ENCODE peak calls at places on chromosomes 16 and 17, in five cellular contexts. U is H1, Y is K562, B is GM12878, V is HepG2. A is an unnamed sample.

GRCh38 chr16:25134306-25134705 is 22.8 kb downstream of the LCMT1 start:
- DNase-seq in U (no peak), Y (no peak), B (no peak), V (no peak), A (no peak)

GRCh38 chr16:89300311-89300975 is 82.9 kb downstream of the ZNF778 start:
- DNase-seq in U (no peak), Y (no peak), B (no peak), V (no peak), A (no peak)

GRCh38 chr17:69445132-69445531 is 30.6 kb downstream of the MAP2K6 start:
- DNase-seq in U (no peak), Y (no peak), B (no peak), V (no peak), A (no peak)

GRCh38 chr17:7786866-7787265 is 47.2 kb upstream of the KDM6B start:
- DNase-seq in U (no peak), Y (no peak), B (no peak), V (no peak), A (no peak)

GRCh38 chr16:57756424-57757325 is 21.1 kb downstream of the KATNB1 start:
- DNase-seq in U (peak; percentile 41), Y (no peak), B (no peak), V (no peak), A (no peak)

GRCh38 chr16:77171750-77172635 is 19.0 kb upstream of the MON1B start:
- DNase-seq in U (no peak), Y (peak; percentile 59), B (no peak), V (peak; percentile 66), A (peak; percentile 49)

GRCh38 chr16:28279006-28279405 is 13.3 kb upstream of the SBK1 start:
- DNase-seq in U (no peak), Y (no peak), B (no peak), V (no peak), A (no peak)

GRCh38 chr16:66084306-66084705 is 282.2 kb upstream of the CDH5 start:
- DNase-seq in U (no peak), Y (no peak), B (no peak), V (no peak), A (no peak)

GRCh38 chr17:77258638-77259037 is 117.9 kb downstream of the SEC14L1 start:
- DNase-seq in U (no peak), Y (no peak), B (no peak), V (no peak), A (no peak)

GRCh38 chr16:28596840-28597691 is at the start of gene SULT1A2:
- DNase-seq in U (no peak), Y (peak; percentile 70), B (no peak), V (peak; percentile 83), A (peak; percentile 26)

GRCh38 chr17:77363821-77364361 is 223.1 kb downstream of the SEC14L1 start:
- DNase-seq in U (no peak), Y (peak; percentile 71), B (no peak), V (peak; percentile 71), A (no peak)

GRCh38 chr17:37476431-37477130 is 13.1 kb upstream of the DUSP14 start:
- DNase-seq in U (no peak), Y (no peak), B (no peak), V (peak; percentile 23), A (no peak)

GRCh38 chr17:80270836-80271235 is 10.2 kb downstream of the RNF213 start:
- DNase-seq in U (peak; percentile 90), Y (peak; percentile 85), B (no peak), V (peak; percentile 62), A (no peak)

DNA sequence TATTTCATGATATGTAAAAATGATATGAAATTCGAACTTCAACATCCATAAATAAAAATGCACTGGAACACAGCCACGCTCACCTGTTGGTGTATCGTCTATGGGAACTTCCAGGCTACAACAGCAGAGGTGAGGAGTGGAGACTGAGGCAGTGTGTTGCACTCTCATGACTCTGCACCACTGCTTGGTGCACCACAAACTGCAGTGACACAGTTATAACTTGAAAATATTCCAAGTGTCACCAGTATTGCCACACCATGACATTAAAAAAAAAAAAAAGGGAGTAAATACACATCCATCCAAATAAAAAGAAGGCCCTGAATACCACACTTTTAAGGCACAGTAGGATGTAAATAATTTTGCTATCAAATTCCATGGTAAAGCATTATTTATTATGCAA is 34.4 kb downstream of the GNA13 start:
- DNase-seq in U (no peak), Y (no peak), B (no peak), V (no peak), A (no peak)
- H3K36me3 ChIP-seq in U (no peaks in the 10 kb centered on the region), Y (peaks cover 10% of the 10 kb centered on the region), B (peaks cover 9% of the 10 kb centered on the region), V (peaks cover 2% of the 10 kb centered on the region), A (peaks cover 7% of the 10 kb centered on the region)

DNA sequence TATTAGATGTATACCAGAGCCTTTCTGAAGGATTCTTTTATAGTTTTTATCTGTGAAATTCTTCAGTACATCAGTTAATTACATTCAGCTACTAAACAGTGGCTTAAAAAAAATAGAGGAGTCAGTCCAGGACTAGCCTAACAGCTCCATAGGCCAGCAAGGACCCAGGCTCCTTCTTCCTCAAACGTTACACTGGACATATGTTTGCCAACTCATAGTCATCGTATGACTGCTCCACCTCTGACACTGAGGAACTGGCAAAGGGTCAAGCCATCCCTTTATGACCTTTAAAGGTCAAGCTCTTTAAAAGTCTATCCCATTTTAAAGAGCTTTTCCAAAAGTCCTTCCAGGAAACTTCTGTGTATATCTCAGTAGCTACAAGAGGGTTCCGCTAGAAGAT is 36.6 kb downstream of the PHLPP2 start:
- DNase-seq in U (no peak), Y (no peak), B (no peak), V (no peak), A (no peak)
- TF ChIP-seq SP1 in U (no peak), Y (no peak), B (no peak), V (no peak), A (no peak)

DNA sequence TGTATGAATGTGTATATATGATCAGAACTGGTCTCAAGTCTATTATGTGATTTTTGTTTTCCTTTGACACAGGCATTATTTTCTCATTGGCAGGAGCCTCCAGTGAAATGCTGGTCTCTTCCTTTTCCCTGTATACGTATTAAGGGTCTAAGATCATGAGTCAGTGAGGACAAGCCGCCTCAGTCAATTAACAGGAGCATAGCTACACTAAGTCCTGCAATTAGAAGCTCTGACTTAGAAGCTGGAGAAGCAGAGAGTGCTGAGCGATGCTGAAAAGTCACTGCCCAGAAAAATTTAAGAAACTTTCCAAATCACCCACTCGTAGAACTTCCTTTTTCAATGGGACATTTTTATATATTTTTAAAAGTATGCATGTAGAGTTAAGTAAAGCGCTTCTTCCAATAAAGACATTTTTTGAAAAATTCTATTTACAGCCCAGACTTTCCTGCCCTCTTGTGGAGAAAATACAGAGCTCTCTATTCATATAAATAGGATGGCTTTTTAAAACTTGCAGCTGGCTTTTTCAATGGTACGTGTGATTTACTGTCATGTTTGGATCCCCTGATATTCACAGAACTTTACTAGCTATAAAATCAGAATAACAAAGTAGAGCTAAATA is 70.1 kb upstream of the PSMD7 start:
- DNase-seq in U (no peak), Y (no peak), B (no peak), V (no peak), A (peak; percentile 16)
- TF ChIP-seq YY1 in U (no peak), Y (no peak), B (no peak), V (no peak), A (no peak)

GRCh38 chr17:81686614-81687013 is 2.8 kb downstream of the HGS start:
- DNase-seq in U (no peak), Y (no peak), B (no peak), V (no peak), A (no peak)

GRCh38 chr17:81688616-81689015 is 4.8 kb downstream of the HGS start:
- DNase-seq in U (no peak), Y (no peak), B (no peak), V (no peak), A (no peak)

GRCh38 chr17:81690066-81690465 is 6.3 kb downstream of the HGS start:
- DNase-seq in U (no peak), Y (no peak), B (no peak), V (no peak), A (no peak)

GRCh38 chr17:81690549-81690948 is 6.7 kb downstream of the HGS start:
- DNase-seq in U (no peak), Y (no peak), B (no peak), V (no peak), A (no peak)

GRCh38 chr17:81687770-81688541 is 4.1 kb downstream of the HGS start:
- DNase-seq in U (no peak), Y (no peak), B (no peak), V (no peak), A (no peak)
- H3K36me3 ChIP-seq in U (peaks cover 45% of the 10 kb centered on the region), Y (peaks cover 81% of the 10 kb centered on the region), B (peaks cover 7% of the 10 kb centered on the region), V (peaks cover 53% of the 10 kb centered on the region), A (peaks cover 39% of the 10 kb centered on the region)

GRCh38 chr16:4477966-4478365 is 1.8 kb downstream of the HMOX2 start:
- DNase-seq in U (no peak), Y (no peak), B (no peak), V (no peak), A (peak; percentile 45)
- TF ChIP-seq SP1 in U (no peak), Y (no peak), B (no peak), V (no peak), A (no peak)

DNA sequence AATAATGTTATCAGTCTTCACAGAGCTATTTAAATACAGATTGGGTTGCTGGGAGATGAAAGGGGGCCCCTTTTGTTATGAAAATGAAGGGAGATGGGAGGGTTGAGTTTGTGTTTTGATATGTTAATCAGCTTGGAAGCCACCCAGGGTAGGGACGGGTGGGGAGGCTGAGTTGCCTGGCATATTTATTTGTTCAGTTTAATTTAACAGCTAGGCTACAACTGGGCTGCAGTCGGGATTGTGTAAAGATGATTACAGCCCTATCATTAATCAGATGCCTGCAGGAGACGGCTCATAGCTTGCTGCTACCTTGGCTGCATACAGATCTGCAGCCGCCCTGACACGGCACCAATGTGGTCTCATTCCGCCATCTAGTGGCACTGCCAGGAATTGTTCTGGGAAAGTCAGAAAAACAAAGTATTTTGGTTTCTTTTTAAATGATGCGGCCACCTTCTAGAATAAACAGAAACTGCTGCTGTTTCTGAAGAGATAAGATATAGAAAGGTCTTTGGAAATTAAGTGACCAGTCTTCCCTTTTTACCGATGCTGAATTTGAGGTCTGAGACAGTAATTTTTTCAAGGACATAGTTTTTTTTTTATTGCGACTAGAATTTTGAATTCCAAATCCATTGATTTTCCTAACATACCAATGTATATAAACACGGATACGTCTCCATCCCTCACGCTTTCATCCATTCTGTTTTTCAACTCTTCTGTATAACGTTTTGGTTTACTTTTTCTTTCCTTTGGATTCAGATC is 458.0 kb upstream of the ASIC2 start:
- DNase-seq in U (peak; percentile 89), Y (peak; percentile 67), B (peak; percentile 16), V (peak; percentile 15), A (peak; percentile 7)
- TF ChIP-seq YY1 in U (no peak), Y (no peak), B (no peak), V (no peak), A (no peak)

DNA sequence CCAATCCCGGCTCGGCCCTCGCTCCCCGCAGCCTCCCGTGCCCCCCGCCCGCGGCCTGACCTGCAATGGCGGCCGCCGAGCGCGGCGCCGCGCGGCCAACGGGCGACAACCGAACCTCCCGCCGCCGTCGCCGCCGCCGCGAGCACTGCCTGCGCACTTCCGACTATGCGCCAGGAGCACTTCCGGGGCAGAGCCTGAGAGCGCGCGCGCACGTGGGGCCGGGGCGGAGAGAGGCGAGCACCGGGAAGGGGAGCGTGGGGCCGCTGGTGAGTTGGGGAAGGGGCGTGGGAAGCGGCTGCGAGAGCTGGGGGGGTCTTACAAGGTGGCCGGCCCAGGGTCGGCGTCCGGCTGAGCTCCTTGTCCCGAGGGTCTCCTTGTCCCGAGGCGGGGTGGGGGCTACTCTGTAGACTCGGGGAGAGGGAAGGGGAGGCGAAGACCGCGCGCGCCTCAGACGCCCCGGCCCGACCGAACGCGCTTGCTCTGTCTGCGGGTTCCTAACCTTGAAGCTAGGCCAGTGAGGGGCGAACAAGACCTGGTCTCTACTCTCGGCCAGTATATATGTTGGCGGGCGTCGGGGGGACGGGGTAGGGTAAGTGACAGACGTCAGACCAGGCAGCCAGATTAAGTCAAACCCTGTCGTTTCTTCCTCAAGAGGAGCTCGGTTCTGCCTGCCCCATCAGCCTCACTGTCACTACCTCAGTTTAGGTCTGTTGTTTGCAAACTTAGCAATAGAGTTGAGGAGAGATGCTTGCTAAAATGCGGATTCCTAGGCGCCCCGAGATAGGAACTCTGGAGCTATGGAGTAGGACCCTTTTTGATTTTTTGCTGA is at the start of the genes CHTF8 and UTP4:
- DNase-seq in U (no peak), Y (peak; percentile 85), B (no peak), V (peak; percentile 79), A (peak; percentile 32)
- H3K36me3 ChIP-seq in U (peaks cover 9% of the 10 kb centered on the region), Y (peaks cover 71% of the 10 kb centered on the region), B (peaks cover 1% of the 10 kb centered on the region), V (peaks cover 4% of the 10 kb centered on the region), A (peaks cover 47% of the 10 kb centered on the region)

A was measured in HCT116.